ENCODE peak calls at places on chromosomes 6 and 20, in four cellular contexts. B, T, X and I are unnamed samples.

GRCh38 chr6:168162366-168162765 is 83.4 kb upstream of the FRMD1 start:
- DNase-seq in B (no peak), T (no peak), X (no peak), I (no peak)

GRCh38 chr6:163010145-163010544 is 282.4 kb downstream of the PACRG start:
- DNase-seq in B (no peak), T (no peak), X (no peak), I (no peak)

GRCh38 chr20:7682916-7683315 is 257.3 kb downstream of the HAO1 start:
- DNase-seq in B (no peak), T (no peak), X (no peak), I (no peak)

GRCh38 chr6:1027795-1028569 is 283.9 kb upstream of the FOXQ1 start:
- DNase-seq in B (no peak), T (no peak), X (no peak), I (no peak)

GRCh38 chr6:1587546-1587945 is 22.2 kb upstream of the FOXC1 start:
- DNase-seq in B (no peak), T (no peak), X (no peak), I (no peak)

GRCh38 chr6:67544851-67545452 is 1090.1 kb upstream of the ADGRB3 start:
- DNase-seq in B (no peak), T (no peak), X (no peak), I (no peak)

GRCh38 chr6:125310994-125311649 is 9.4 kb upstream of the HDDC2 start:
- DNase-seq in B (peak; percentile 61), T (no peak), X (no peak), I (peak; percentile 52)

GRCh38 chr6:142207265-142207877 is 60.3 kb downstream of the VTA1 start:
- DNase-seq in B (peak; percentile 33), T (peak; percentile 16), X (no peak), I (no peak)

GRCh38 chr6:44312901-44313788 is at the start of gene AARS2:
- DNase-seq in B (peak; percentile 79), T (peak; percentile 46), X (peak; percentile 90), I (peak; percentile 59)

GRCh38 chr6:84065718-84066290 is 32.2 kb downstream of the MRAP2 start:
- DNase-seq in B (no peak), T (peak; percentile 72), X (no peak), I (no peak)

GRCh38 chr20:63056236-63057132 is 49.7 kb upstream of the BHLHE23 start:
- DNase-seq in B (no peak), T (no peak), X (peak; percentile 63), I (no peak)

GRCh38 chr6:4291453-4292403 is 156.4 kb upstream of the ECI2 start:
- DNase-seq in B (no peak), T (no peak), X (no peak), I (no peak)

GRCh38 chr6:34696189-34696738 is 303 bp downstream of the ILRUN start:
- DNase-seq in B (no peak), T (no peak), X (no peak), I (no peak)

GRCh38 chr6:170424634-170425126 is 118.1 kb downstream of the FAM120B start:
- DNase-seq in B (no peak), T (no peak), X (no peak), I (no peak)

GRCh38 chr20:63320616-63321147 is 27.7 kb downstream of the COL20A1 start:
- DNase-seq in B (no peak), T (no peak), X (peak; percentile 33), I (no peak)

GRCh38 chr20:63475209-63475608 is 2.8 kb upstream of the KCNQ2 start:
- DNase-seq in B (peak; percentile 36), T (no peak), X (no peak), I (no peak)

GRCh38 chr6:37713529-37714119 is 15.9 kb upstream of the MDGA1 start:
- DNase-seq in B (no peak), T (peak; percentile 68), X (no peak), I (no peak)

GRCh38 chr20:59010995-59011873 is 4.2 kb upstream of the CTSZ start:
- DNase-seq in B (no peak), T (peak; percentile 68), X (peak; percentile 65), I (no peak)

GRCh38 chr20:48812600-48813445 is 15.0 kb downstream of the PREX1 start:
- DNase-seq in B (no peak), T (no peak), X (no peak), I (no peak)

GRCh38 chr6:152161501-152161900 is 354.0 kb downstream of the ESR1 start:
- DNase-seq in B (no peak), T (no peak), X (no peak), I (no peak)

GRCh38 chr20:4227085-4227821 is 211.9 kb upstream of the RNF24 start:
- DNase-seq in B (peak; percentile 42), T (peak; percentile 55), X (no peak), I (no peak)

GRCh38 chr20:33349493-33349892 is 51.8 kb downstream of the CDK5RAP1 start:
- DNase-seq in B (no peak), T (no peak), X (no peak), I (no peak)

GRCh38 chr6:139763468-139764214 is 389.2 kb upstream of the CITED2 start:
- DNase-seq in B (no peak), T (peak; percentile 53), X (no peak), I (no peak)

GRCh38 chr20:39271205-39271604 is 309.1 kb downstream of the DHX35 start:
- DNase-seq in B (no peak), T (no peak), X (peak; percentile 69), I (no peak)

GRCh38 chr20:19212524-19213502 is at the start of gene SLC24A3:
- DNase-seq in B (peak; percentile 26), T (no peak), X (peak; percentile 93), I (no peak)

GRCh38 chr6:150894935-150895686 is 29.6 kb downstream of the MTHFD1L start:
- DNase-seq in B (no peak), T (no peak), X (peak; percentile 54), I (no peak)

GRCh38 chr6:106186172-106186571 is 100.0 kb downstream of the PRDM1 start:
- DNase-seq in B (no peak), T (no peak), X (no peak), I (no peak)

GRCh38 chr20:25706793-25707192 is 10.1 kb upstream of the ZNF337 start:
- DNase-seq in B (no peak), T (no peak), X (no peak), I (no peak)

GRCh38 chr20:21134883-21135493 is 9.1 kb downstream of the KIZ start:
- DNase-seq in B (no peak), T (no peak), X (no peak), I (no peak)

GRCh38 chr6:166540631-166541331 is 45.7 kb downstream of the RAMACL start:
- DNase-seq in B (no peak), T (no peak), X (no peak), I (no peak)

GRCh38 chr6:168101201-168102092 is 22.4 kb upstream of the FRMD1 start:
- DNase-seq in B (no peak), T (no peak), X (no peak), I (no peak)

GRCh38 chr6:96907498-96907897 is 9.8 kb upstream of the NDUFAF4 start:
- DNase-seq in B (no peak), T (no peak), X (no peak), I (no peak)

GRCh38 chr6:158793432-158793831 is 25.7 kb downstream of the EZR start:
- DNase-seq in B (peak; percentile 57), T (no peak), X (no peak), I (no peak)

GRCh38 chr20:53336892-53337291 is 256.7 kb downstream of the ZNF217 start:
- DNase-seq in B (no peak), T (no peak), X (no peak), I (no peak)